ENCODE peak calls at places on chromosomes 16 and 17, in five cellular contexts. C, P, S, X and Y are unnamed samples.

GRCh38 chr17:69500911-69501429 is 86.5 kb downstream of the MAP2K6 start:
- DNase-seq in C (no peak), X (no peak), S (no peak), P (no peak), Y (no peak)

GRCh38 chr16:17343028-17343427 is 127.7 kb downstream of the XYLT1 start:
- DNase-seq in S (no peak), P (no peak), C (peak; percentile 64), X (no peak), Y (no peak)

GRCh38 chr16:75420987-75421819 is 12.1 kb downstream of the CFDP1 start:
- DNase-seq in S (peak; percentile 67), P (peak; percentile 20), X (peak; percentile 85), C (peak; percentile 70), Y (no peak)

GRCh38 chr17:32303861-32304288 is 38.1 kb downstream of the C17orf75 start:
- DNase-seq in X (no peak), P (no peak), S (no peak), C (no peak), Y (no peak)

GRCh38 chr17:64400644-64401043 is 10.0 kb upstream of the PECAM1 start:
- DNase-seq in X (no peak), C (no peak), S (no peak), P (no peak), Y (no peak)

GRCh38 chr17:21313320-21313719 is 28.8 kb downstream of the MAP2K3 start:
- DNase-seq in S (no peak), P (no peak), X (no peak), C (peak; percentile 54), Y (no peak)

GRCh38 chr16:4244254-4244812 is 2.5 kb upstream of the SRL start:
- DNase-seq in X (peak; percentile 39), S (no peak), C (no peak), P (no peak), Y (no peak)

GRCh38 chr16:54931757-54932660 is 1.3 kb downstream of the IRX5 start:
- DNase-seq in S (no peak), P (no peak), C (no peak), X (no peak), Y (no peak)

GRCh38 chr16:23410176-23410575 is 42.8 kb downstream of the COG7 start:
- DNase-seq in S (no peak), X (no peak), C (peak; percentile 23), P (peak; percentile 12), Y (no peak)

GRCh38 chr17:48550313-48551205 is 5.7 kb upstream of the HOXB2 start:
- DNase-seq in X (no peak), C (no peak), S (no peak), P (no peak), Y (no peak)

GRCh38 chr17:41796066-41796895 is 9.8 kb upstream of the JUP start:
- DNase-seq in C (no peak), X (no peak), P (no peak), S (no peak), Y (no peak)

GRCh38 chr17:77887464-77888241 is 70.8 kb upstream of the TNRC6C start:
- DNase-seq in X (peak; percentile 87), P (peak; percentile 51), S (peak; percentile 80), C (peak; percentile 97), Y (peak; percentile 39)

GRCh38 chr16:47888142-47888541 is 267.7 kb downstream of the ABCC12 start:
- DNase-seq in C (no peak), S (no peak), P (peak; percentile 51), X (peak; percentile 30), Y (no peak)

GRCh38 chr17:63754046-63754445 is 12.4 kb upstream of the STRADA start:
- DNase-seq in S (no peak), C (no peak), P (no peak), X (no peak), Y (no peak)

GRCh38 chr16:52237823-52238222 is 309.1 kb downstream of the TOX3 start:
- DNase-seq in C (no peak), S (no peak), X (no peak), P (no peak), Y (no peak)

GRCh38 chr17:17509601-17510425 is 13.6 kb upstream of the RASD1 start:
- DNase-seq in C (no peak), X (no peak), P (no peak), S (no peak), Y (no peak)

GRCh38 chr16:66905633-66906539 is 12.8 kb downstream of the CDH16 start:
- DNase-seq in X (no peak), P (no peak), C (no peak), S (no peak), Y (no peak)

GRCh38 chr17:50477976-50478375 is 684 bp upstream of the RSAD1 start:
- DNase-seq in S (no peak), C (no peak), P (no peak), X (no peak), Y (no peak)

GRCh38 chr17:11730747-11731146 is 132.5 kb downstream of the DNAH9 start:
- DNase-seq in C (no peak), P (no peak), S (no peak), X (no peak), Y (no peak)

GRCh38 chr16:19102187-19102872 is 11.4 kb upstream of the ITPRIPL2 start:
- DNase-seq in S (no peak), P (no peak), X (no peak), C (peak; percentile 34), Y (no peak)

GRCh38 chr17:31561469-31562412 is 170.3 kb downstream of the RAB11FIP4 start:
- DNase-seq in X (no peak), S (no peak), C (no peak), P (peak; percentile 84), Y (no peak)

GRCh38 chr17:909642-910323 is 69.8 kb downstream of the NXN start:
- DNase-seq in S (no peak), C (no peak), X (peak; percentile 62), P (peak; percentile 73), Y (no peak)

GRCh38 chr16:29710227-29711219 is 31.5 kb downstream of the QPRT start:
- DNase-seq in S (no peak), P (peak; percentile 73), C (no peak), X (peak; percentile 82), Y (no peak)

GRCh38 chr17:10728331-10728730 is 1.5 kb downstream of the TMEM220 start:
- DNase-seq in C (no peak), X (no peak), P (no peak), S (no peak), Y (no peak)

GRCh38 chr17:75514299-75515228 is 773 bp downstream of the CASKIN2 start:
- DNase-seq in C (no peak), S (peak; percentile 38), P (no peak), X (no peak), Y (no peak)

GRCh38 chr17:82674656-82675475 is 23.6 kb downstream of the RAB40B start:
- DNase-seq in P (no peak), C (no peak), S (no peak), X (no peak), Y (no peak)

GRCh38 chr16:53529529-53529928 is 26.5 kb upstream of the AKTIP start:
- DNase-seq in X (no peak), C (no peak), P (no peak), S (no peak), Y (no peak)

DNA sequence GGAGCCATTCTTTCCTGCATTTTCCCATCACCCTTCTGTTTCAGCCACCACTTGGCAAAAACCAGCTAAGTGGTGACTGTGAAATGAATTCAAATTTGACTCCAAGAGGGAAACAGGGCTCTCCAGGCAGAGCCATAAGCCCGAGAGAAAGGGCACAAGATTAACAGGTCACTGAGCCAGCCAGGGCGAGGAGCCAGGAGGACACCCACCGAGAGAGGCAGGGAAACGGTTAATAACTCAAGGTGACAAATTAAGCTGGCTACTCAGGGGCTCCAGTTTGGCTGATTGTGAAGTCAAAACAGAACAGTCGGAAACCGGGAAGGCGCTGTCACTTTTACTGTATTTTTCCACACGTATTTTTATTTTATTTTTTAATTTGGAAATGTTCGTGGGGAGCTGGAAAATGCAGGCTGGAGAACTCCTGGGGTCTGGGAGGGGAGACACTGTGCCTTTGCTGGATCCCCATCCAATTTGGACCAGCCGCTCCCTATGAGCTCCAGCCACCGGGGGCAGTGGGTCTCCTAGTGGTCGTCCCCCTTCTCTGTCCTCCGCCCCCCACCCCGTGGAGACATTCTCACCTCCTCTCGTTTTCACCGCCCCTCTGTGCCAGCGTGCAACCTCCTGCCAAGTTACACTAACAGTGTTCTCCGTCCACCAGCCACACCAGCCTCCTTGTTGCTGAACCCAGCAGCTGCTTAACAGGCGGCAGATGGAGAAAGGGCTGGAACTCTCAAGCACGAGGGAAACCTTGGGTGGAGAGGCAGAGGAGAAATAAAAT is 67.6 kb upstream of the SOX9 start:
- DNase-seq in S (no peak), C (no peak), X (no peak), P (no peak), Y (no peak)
- TF ChIP-seq CTCF in S (no peak), C (no peak), X (no peak), P (no peak), Y (no peak)

DNA sequence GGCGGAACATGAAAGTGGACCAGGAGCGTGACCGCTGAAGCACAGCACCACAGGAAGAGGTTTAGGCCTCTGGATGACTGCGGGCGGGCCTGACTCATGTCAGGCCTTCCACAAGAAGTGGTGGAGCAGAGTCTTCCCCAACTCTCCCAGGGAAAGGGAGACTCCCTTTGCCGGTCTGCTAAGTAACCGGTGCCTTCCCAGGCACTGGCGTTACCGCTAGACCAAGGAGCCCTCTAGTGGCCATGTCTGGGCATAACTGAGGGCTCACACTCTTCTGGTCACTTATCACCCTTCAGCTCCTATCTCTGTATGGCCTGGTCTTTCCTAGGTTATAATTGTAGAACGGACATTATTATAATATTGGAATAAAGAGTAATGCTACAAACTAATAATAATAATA is 1931.9 kb downstream of the TP53TG3F start:
- DNase-seq in S (peak; percentile 35), C (no peak), P (peak; percentile 11), X (no peak), Y (no peak)
- TF ChIP-seq CTCF in S (no peak), C (peak; percentile 21), P (peak; percentile 81), X (peak; percentile 15), Y (peak; percentile 34)

GRCh38 chr16:20348365-20349185 is 3.9 kb downstream of the UMOD start:
- DNase-seq in S (no peak), C (no peak), P (no peak), X (peak; percentile 1), Y (no peak)
- TF ChIP-seq CTCF in S (no peak), C (peak; percentile 34), P (no peak), X (no peak), Y (no peak)

GRCh38 chr16:85417156-85417860 is 195.8 kb upstream of the GSE1 start:
- DNase-seq in X (no peak), C (no peak), S (no peak), P (no peak), Y (no peak)

GRCh38 chr16:85419503-85420408 is 193.4 kb upstream of the GSE1 start:
- DNase-seq in X (no peak), C (no peak), P (no peak), S (no peak), Y (no peak)

GRCh38 chr16:85420501-85421337 is 192.4 kb upstream of the GSE1 start:
- DNase-seq in C (no peak), X (peak; percentile 66), P (no peak), S (peak; percentile 58), Y (no peak)

GRCh38 chr16:85421338-85422123 is 191.6 kb upstream of the GSE1 start:
- DNase-seq in C (no peak), P (no peak), X (no peak), S (no peak), Y (no peak)

DNA sequence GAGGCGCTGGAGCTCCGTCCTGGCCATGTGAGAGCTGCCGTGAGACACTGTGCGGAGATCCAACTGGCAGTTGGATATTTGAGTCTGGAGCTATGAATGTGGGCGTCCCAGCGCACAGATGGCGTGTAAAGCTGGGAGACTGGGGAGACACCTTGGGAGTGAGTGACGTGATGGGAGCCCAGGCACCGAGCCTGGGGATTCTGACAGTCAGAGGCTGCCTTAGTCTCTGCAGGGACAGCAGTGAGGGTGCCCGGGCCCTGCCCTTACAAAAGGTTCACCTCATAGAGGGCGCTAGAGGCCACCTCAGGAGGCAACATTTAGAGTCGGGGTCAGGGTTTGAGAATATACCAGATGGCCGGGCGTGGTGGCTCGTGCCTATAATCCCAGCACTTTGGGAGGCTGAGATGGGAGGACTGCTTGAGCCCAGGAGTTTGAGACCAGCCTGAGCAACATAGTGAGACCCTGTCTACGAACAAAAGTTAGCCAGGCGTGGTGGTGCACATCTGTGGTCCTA is 194.1 kb upstream of the GSE1 start:
- DNase-seq in C (no peak), X (no peak), S (no peak), P (no peak), Y (no peak)
- TF ChIP-seq CTCF in C (no peak), X (no peak), S (no peak), P (peak; percentile 33), Y (no peak)